ENCODE peak calls at places on chromosome 17, in four cellular contexts. R is HepG2, E is K562, F is GM12878. A is an unnamed sample.

GRCh38 chr17:80476877-80477646 is 655 bp upstream of the NPTX1 start:
- DNase-seq in E (peak; percentile 50), F (no peak), R (no peak), A (no peak)

GRCh38 chr17:27560668-27561067 is 70.3 kb upstream of the LGALS9 start:
- DNase-seq in E (no peak), F (no peak), R (no peak), A (no peak)

GRCh38 chr17:30249460-30249859 is 14.0 kb upstream of the SLC6A4 start:
- DNase-seq in R (no peak), F (no peak), E (no peak), A (no peak)

GRCh38 chr17:69388791-69389442 is 25.6 kb upstream of the MAP2K6 start:
- DNase-seq in E (no peak), F (no peak), R (no peak), A (no peak)

GRCh38 chr17:33520404-33521032 is 227.4 kb upstream of the ASIC2 start:
- DNase-seq in E (peak; percentile 82), R (peak; percentile 23), F (no peak), A (peak; percentile 80)

GRCh38 chr17:66784621-66785364 is 50.1 kb upstream of the CACNG5 start:
- DNase-seq in R (no peak), E (no peak), F (no peak), A (no peak)

GRCh38 chr17:35368086-35368824 is 5.2 kb downstream of the SLFN11 start:
- DNase-seq in R (no peak), E (no peak), F (peak; percentile 75), A (peak; percentile 41)

GRCh38 chr17:66975614-66976378 is 11.3 kb downstream of the CACNG4 start:
- DNase-seq in R (peak; percentile 55), F (no peak), E (peak; percentile 47), A (peak; percentile 75)

GRCh38 chr17:72900542-72900941 is 191.9 kb downstream of the SLC39A11 start:
- DNase-seq in E (no peak), F (no peak), R (no peak), A (no peak)

GRCh38 chr17:40224707-40225092 is 5.6 kb downstream of the WIPF2 start:
- DNase-seq in E (no peak), F (no peak), R (no peak), A (no peak)

GRCh38 chr17:64152428-64153125 is 22.6 kb upstream of the ERN1 start:
- DNase-seq in E (peak; percentile 44), F (no peak), R (no peak), A (no peak)

GRCh38 chr17:68599091-68599872 is 1.9 kb downstream of the FAM20A start:
- DNase-seq in E (no peak), R (no peak), F (no peak), A (peak; percentile 28)

GRCh38 chr17:66548659-66549311 is 246.4 kb downstream of the PRKCA start:
- DNase-seq in R (no peak), E (no peak), F (no peak), A (no peak)

GRCh38 chr17:38751803-38752118 is 780 bp upstream of the PSMB3 start:
- DNase-seq in R (peak; percentile 83), F (peak; percentile 80), E (peak; percentile 55), A (peak; percentile 90)

GRCh38 chr17:7179317-7180254 is at the start of gene ASGR1:
- DNase-seq in F (no peak), R (peak; percentile 96), E (no peak), A (no peak)

GRCh38 chr17:13346996-13347762 is 254.6 kb downstream of the HS3ST3A1 start:
- DNase-seq in F (no peak), R (peak; percentile 31), E (no peak), A (no peak)

GRCh38 chr17:72358465-72358864 is 237.6 kb downstream of the SOX9 start:
- DNase-seq in R (no peak), E (no peak), F (no peak), A (no peak)

GRCh38 chr17:63274156-63274555 is 171.9 kb downstream of the CYB561 start:
- DNase-seq in E (no peak), R (no peak), F (no peak), A (no peak)

GRCh38 chr17:72466199-72466598 is 345.4 kb downstream of the SOX9 start:
- DNase-seq in F (peak; percentile 75), E (no peak), R (peak; percentile 48), A (no peak)

GRCh38 chr17:3695129-3695722 is 729 bp downstream of the P2RX5 start:
- DNase-seq in R (no peak), F (no peak), E (no peak), A (no peak)

GRCh38 chr17:80095844-80096475 is 5.4 kb upstream of the GAA start:
- DNase-seq in R (no peak), E (no peak), F (no peak), A (no peak)

GRCh38 chr17:149897-150575 is 12.7 kb downstream of the SCGB1C2 start:
- DNase-seq in R (no peak), F (no peak), E (no peak), A (no peak)

GRCh38 chr17:81471804-81472456 is 40.7 kb downstream of the ACTG1 start:
- DNase-seq in R (peak; percentile 42), E (peak; percentile 98), F (no peak), A (peak; percentile 72)

GRCh38 chr17:28145348-28145747 is 102.9 kb downstream of the NLK start:
- DNase-seq in E (no peak), F (no peak), R (no peak), A (no peak)

GRCh38 chr17:49013311-49014205 is 16.4 kb downstream of the IGF2BP1 start:
- DNase-seq in R (no peak), F (no peak), E (peak; percentile 35), A (peak; percentile 93)

GRCh38 chr17:65268832-65269231 is 131.7 kb downstream of the RGS9 start:
- DNase-seq in R (no peak), E (no peak), F (no peak), A (no peak)

GRCh38 chr17:57166803-57167202 is 81.8 kb downstream of the AKAP1 start:
- DNase-seq in E (no peak), R (no peak), F (no peak), A (peak; percentile 62)

GRCh38 chr17:74032222-74032621 is 171.3 kb upstream of the RPL38 start:
- DNase-seq in R (no peak), E (no peak), F (no peak), A (no peak)

GRCh38 chr17:80968602-80969029 is 23.0 kb upstream of the CHMP6 start:
- DNase-seq in E (no peak), F (no peak), R (no peak), A (no peak)

GRCh38 chr17:17942846-17943245 is 29.4 kb downstream of the TOM1L2 start:
- DNase-seq in F (no peak), R (no peak), E (no peak), A (no peak)

GRCh38 chr17:80856863-80857488 is 134.7 kb upstream of the CHMP6 start:
- DNase-seq in F (no peak), R (no peak), E (no peak), A (no peak)

GRCh38 chr17:16906670-16907069 is 65.2 kb downstream of the TNFRSF13B start:
- DNase-seq in R (no peak), F (no peak), E (no peak), A (no peak)

DNA sequence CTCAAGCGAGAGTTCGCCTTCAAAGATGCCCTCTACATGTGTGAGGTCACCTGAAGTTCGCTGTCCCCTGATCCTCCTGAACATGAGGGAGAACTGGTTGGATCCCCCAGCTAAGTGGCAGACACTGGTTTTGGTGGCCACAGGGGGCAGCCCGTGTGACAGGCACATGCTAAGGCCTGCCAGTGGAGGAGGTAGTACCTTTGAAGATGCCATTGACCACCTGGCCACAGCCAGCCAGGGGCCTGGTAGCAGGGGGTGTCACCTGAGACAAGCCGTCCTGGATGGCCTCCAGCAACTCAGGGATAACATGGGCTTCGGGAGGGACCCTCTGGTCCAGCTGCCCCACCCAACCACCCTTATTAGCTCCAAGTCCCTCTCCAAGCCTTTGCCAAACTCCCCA is 7.3 kb upstream of the ALDH3A1 start:
- DNase-seq in E (no peak), R (no peak), F (no peak), A (no peak)
- TF ChIP-seq JUNB in E (no peak), R (no peak), F (no peak), A (no peak)

DNA sequence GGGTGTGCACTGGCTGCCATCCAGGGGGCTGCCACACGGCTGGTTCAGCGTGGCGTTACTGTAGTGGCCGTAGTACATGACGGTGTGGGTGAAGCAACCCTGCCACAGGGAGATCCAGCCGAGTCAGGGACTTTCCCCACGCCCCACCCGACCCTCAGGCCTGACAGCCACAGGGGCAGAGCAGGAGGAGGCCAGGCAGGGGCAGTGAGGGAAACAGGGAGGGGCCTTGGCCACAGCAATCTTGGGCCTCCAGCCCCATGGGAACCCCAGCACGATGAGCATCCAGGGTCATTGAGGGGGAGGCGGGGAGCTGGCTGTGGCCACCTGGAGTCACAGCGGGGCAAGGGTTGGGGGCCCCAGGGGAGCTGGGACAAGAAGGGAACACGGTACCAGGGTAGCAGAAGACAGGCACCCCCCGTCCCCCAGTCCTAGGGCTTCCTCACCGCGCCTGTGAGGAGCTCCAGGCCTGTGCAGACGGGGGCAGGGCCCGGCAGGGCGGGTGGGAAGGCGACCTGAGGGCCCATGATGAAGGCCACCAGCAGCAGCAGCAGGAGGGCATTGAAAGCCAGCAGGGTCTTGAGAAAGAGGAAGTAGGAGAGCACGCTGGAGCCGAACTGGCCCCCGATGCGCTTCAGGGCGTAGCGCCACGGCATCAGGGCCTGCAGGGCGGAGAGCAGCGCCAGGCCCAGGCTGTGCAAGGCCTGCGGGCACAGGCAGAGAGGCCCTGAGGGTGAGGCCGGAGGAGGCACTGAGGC is 4.3 kb downstream of the TMC6 start:
- DNase-seq in F (no peak), R (no peak), E (no peak), A (no peak)
- H3K4me2 ChIP-seq in F (peak overlapping the region; percentile 100), R (no peak overlapping the region), E (no peak overlapping the region), A (no peak overlapping the region)

DNA sequence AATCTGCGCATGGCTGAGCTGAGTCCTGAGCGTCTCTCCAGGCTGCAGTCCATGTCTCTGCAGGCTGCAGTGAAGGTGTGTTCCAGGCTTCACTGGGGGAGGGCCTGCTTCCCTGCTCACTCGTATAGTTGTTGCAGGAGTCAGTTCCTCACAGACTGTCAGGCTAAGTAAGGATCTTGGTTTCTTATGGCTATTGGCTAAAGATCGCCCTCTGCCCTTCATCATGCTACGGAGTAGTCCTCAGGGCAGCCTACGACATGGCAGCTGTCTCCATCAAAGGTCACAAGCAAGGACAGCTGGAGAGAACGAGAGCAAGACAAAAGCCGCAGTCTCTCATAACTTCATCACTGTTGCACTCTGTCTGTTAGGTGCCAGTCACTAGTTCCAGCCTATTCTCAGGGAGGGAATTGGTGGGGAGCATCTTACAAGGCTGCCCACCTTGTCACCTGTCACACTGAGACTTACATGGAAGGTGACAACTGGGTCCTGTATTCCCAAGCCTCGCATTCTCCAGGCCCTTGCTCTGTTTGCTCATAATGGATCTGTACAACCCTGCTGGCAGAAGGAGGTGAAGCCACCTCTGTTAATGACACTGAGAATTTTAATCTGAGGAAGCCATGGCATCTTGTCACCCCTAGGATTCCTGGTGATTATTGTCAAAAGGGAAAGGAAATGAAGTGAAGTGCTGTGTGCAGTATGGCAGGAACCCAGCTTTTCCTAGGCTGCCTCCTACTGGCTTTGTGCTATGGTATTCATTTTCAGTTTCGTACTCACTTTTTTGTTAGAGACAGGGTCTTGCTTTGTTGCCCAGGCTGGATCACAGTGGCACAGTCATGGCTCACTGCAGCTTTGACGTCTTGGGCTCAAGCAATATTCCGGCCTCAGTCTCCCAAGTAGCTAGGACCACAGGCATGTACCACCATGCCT is 43.4 kb downstream of the MFSD11 start:
- DNase-seq in R (no peak), E (no peak), F (no peak), A (peak; percentile 32)
- H3K36me3 ChIP-seq in R (peaks cover 29% of the 10 kb centered on the region), E (peaks cover 39% of the 10 kb centered on the region), F (peaks cover 14% of the 10 kb centered on the region), A (peaks cover 4% of the 10 kb centered on the region)

DNA sequence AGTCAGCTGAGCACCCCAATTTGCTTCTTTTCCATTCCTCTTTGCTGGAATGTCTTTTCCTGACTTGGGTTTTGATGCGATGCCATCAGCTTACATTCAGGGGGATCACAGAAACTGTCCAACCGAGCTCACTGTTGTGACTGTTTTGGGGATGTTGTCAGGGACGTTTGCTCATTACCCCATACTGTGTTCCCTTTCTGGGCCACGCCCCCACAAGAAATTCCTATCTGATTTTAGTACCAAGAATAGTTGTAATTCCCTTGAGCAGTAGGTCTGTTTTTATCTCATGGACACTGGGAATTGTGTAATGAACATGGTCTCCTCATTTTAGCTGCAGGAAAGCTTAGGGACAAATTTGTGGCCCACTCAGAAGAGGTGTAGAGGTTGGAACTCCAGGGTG is 2.6 kb upstream of the NTN1 start:
- DNase-seq in E (no peak), F (no peak), R (no peak), A (no peak)
- TF ChIP-seq JUNB in E (no peak), F (no peak), R (no peak), A (no peak)

A was measured in GM23338.